ENCODE peak calls at places on chromosomes 2 and 18, in six cellular contexts. D is NCI-H1105, S is SIG-M5, K is esophagus squamous epithelium, B is GM13976, U is posterior cingulate gyrus. G is an unnamed sample.

GRCh38 chr2:109129356-109129920 is 433 bp downstream of the SH3RF3 start:
- DNase-seq in D (no peak), S (no peak), K (no peak), B (peak), U (no peak), G (peak)

GRCh38 chr2:62410926-62411456 is 95.0 kb downstream of the TMEM17 start:
- DNase-seq in D (no peak), S (no peak), K (no peak), B (no peak), U (no peak), G (no peak)

GRCh38 chr18:60656563-60656962 is 284.0 kb upstream of the MC4R start:
- DNase-seq in D (no peak), S (no peak), K (no peak), B (no peak), U (no peak), G (no peak)

GRCh38 chr2:69082430-69082997 is 69.5 kb downstream of the ANTXR1 start:
- DNase-seq in D (peak), S (no peak), K (no peak), B (no peak), U (no peak), G (peak)

GRCh38 chr2:112482309-112483046 is 522 bp downstream of the TTL start:
- DNase-seq in D (peak), S (no peak), K (no peak), B (peak), U (no peak), G (peak)

GRCh38 chr2:240245706-240246105 is 105.2 kb upstream of the OTOS start:
- DNase-seq in D (no peak), S (no peak), K (no peak), B (no peak), U (peak), G (no peak)

GRCh38 chr2:26148501-26148900 is 24.4 kb upstream of the GAREM2 start:
- DNase-seq in D (no peak), S (no peak), K (no peak), B (no peak), U (no peak), G (peak)

GRCh38 chr2:48482774-48483173 is 47.2 kb upstream of the STON1 start:
- DNase-seq in D (peak), S (no peak), K (no peak), B (no peak), U (no peak), G (peak)

GRCh38 chr2:158725496-158725895 is 69.6 kb upstream of the DAPL1 start:
- DNase-seq in D (peak), S (no peak), K (no peak), B (no peak), U (no peak), G (no peak)

GRCh38 chr2:234669001-234669400 is 172.1 kb upstream of the ARL4C start:
- DNase-seq in D (no peak), S (no peak), K (no peak), B (no peak), U (no peak), G (no peak)

GRCh38 chr18:65943268-65943667 is 192.5 kb downstream of the CDH7 start:
- DNase-seq in D (no peak), S (no peak), K (no peak), B (no peak), U (no peak), G (no peak)

GRCh38 chr2:217816396-217816869 is 186.4 kb downstream of the TNS1 start:
- DNase-seq in D (no peak), S (no peak), K (no peak), B (no peak), U (peak), G (peak)

GRCh38 chr18:48351216-48352050 is 57.8 kb downstream of the ZBTB7C start:
- DNase-seq in D (no peak), S (no peak), K (no peak), B (no peak), U (no peak), G (no peak)

GRCh38 chr2:180523629-180524340 is 456.6 kb upstream of the UBE2E3 start:
- DNase-seq in D (no peak), S (no peak), K (no peak), B (no peak), U (no peak), G (peak)

GRCh38 chr2:191369034-191369433 is 123.8 kb downstream of the MYO1B start:
- DNase-seq in D (no peak), S (no peak), K (no peak), B (no peak), U (no peak), G (peak)

GRCh38 chr2:47250576-47251403 is 95.7 kb upstream of the STPG4 start:
- DNase-seq in D (no peak), S (no peak), K (no peak), B (no peak), U (no peak), G (peak)

GRCh38 chr2:166453995-166454595 is 40.0 kb downstream of the SCN7A start:
- DNase-seq in D (no peak), S (no peak), K (no peak), B (no peak), U (no peak), G (no peak)

GRCh38 chr18:49814147-49814499 is 790 bp upstream of the ACAA2 start:
- DNase-seq in D (peak), S (no peak), K (no peak), B (peak), U (peak), G (peak)

GRCh38 chr2:103815732-103816131 is 1038.2 kb upstream of the POU3F3 start:
- DNase-seq in D (no peak), S (no peak), K (no peak), B (no peak), U (no peak), G (no peak)

GRCh38 chr18:43034683-43035500 is 80.6 kb downstream of the RIT2 start:
- DNase-seq in D (no peak), S (no peak), K (no peak), B (no peak), U (no peak), G (no peak)

GRCh38 chr18:3340015-3340681 is 78.2 kb downstream of the MYL12B start:
- DNase-seq in D (no peak), S (no peak), K (no peak), B (no peak), U (no peak), G (peak)

GRCh38 chr18:934518-935123 is 29.9 kb downstream of the ADCYAP1 start:
- DNase-seq in D (peak), S (no peak), K (no peak), B (no peak), U (no peak), G (no peak)

GRCh38 chr2:189411860-189412259 is 29.4 kb upstream of the WDR75 start:
- DNase-seq in D (no peak), S (no peak), K (no peak), B (no peak), U (no peak), G (peak)

GRCh38 chr2:102604754-102605153 is 14.6 kb upstream of the SLC9A2 start:
- DNase-seq in D (no peak), S (no peak), K (no peak), B (no peak), U (no peak), G (no peak)

GRCh38 chr2:80058562-80058961 is 246.0 kb downstream of the LRRTM1 start:
- DNase-seq in D (no peak), S (no peak), K (no peak), B (no peak), U (no peak), G (no peak)

GRCh38 chr2:237326250-237327171 is 87.5 kb downstream of the COL6A3 start:
- DNase-seq in D (no peak), S (no peak), K (no peak), B (no peak), U (no peak), G (peak)

GRCh38 chr2:21559354-21559753 is 435.6 kb downstream of the TDRD15 start:
- DNase-seq in D (no peak), S (no peak), K (no peak), B (no peak), U (no peak), G (no peak)

GRCh38 chr2:188199716-188200128 is 92.0 kb upstream of the GULP1 start:
- DNase-seq in D (no peak), S (no peak), K (no peak), B (no peak), U (no peak), G (peak)

GRCh38 chr2:231124833-231125232 is at the start of gene HTR2B:
- DNase-seq in D (no peak), S (no peak), K (no peak), B (peak), U (no peak), G (peak)

GRCh38 chr2:237227190-237227988 is 141.7 kb downstream of the COPS8 start:
- DNase-seq in D (no peak), S (no peak), K (no peak), B (no peak), U (no peak), G (peak)

GRCh38 chr2:136116813-136117390 is 1.0 kb downstream of the CXCR4 start:
- DNase-seq in D (peak), S (no peak), K (no peak), B (peak), U (no peak), G (no peak)

GRCh38 chr2:190183535-190183934 is 121.0 kb upstream of the MSTN start:
- DNase-seq in D (no peak), S (no peak), K (no peak), B (no peak), U (no peak), G (no peak)

G was measured in fibroblast of pulmonary artery.